ENCODE peak calls at places on chromosomes 6 and 20, in four cellular contexts. One of them, this sample, is unnamed.

GRCh38 chr20:24353135-24353694 is 116.2 kb upstream of the SYNDIG1 start:
- DNase-seq in uterus: no peak
- DNase-seq in body of pancreas: no peak
- DNase-seq in adrenal gland: no peak
- DNase-seq in this sample: no peak

GRCh38 chr6:41594326-41594725 is 43.9 kb upstream of the MDFI start:
- DNase-seq in uterus: no peak
- DNase-seq in body of pancreas: no peak
- DNase-seq in adrenal gland: no peak
- DNase-seq in this sample: no peak

GRCh38 chr6:34497411-34497810 is 31.5 kb downstream of the PACSIN1 start:
- DNase-seq in uterus: no peak
- DNase-seq in body of pancreas: no peak
- DNase-seq in adrenal gland: no peak
- DNase-seq in this sample: no peak

GRCh38 chr6:89818977-89819335 is 638 bp downstream of the MDN1 start:
- DNase-seq in uterus: no peak
- DNase-seq in body of pancreas: peak
- DNase-seq in adrenal gland: peak
- DNase-seq in this sample: no peak

GRCh38 chr20:33660685-33661058 is 1.5 kb upstream of the C20orf144 start:
- DNase-seq in uterus: no peak
- DNase-seq in body of pancreas: no peak
- DNase-seq in adrenal gland: no peak
- DNase-seq in this sample: no peak

GRCh38 chr6:35185302-35185681 is 28.5 kb upstream of the SCUBE3 start:
- DNase-seq in uterus: no peak
- DNase-seq in body of pancreas: no peak
- DNase-seq in adrenal gland: peak
- DNase-seq in this sample: peak

GRCh38 chr20:7505835-7506221 is 434.4 kb downstream of the HAO1 start:
- DNase-seq in uterus: no peak
- DNase-seq in body of pancreas: no peak
- DNase-seq in adrenal gland: no peak
- DNase-seq in this sample: no peak

GRCh38 chr6:155854787-155855186 is 399.1 kb upstream of the NOX3 start:
- DNase-seq in uterus: no peak
- DNase-seq in body of pancreas: no peak
- DNase-seq in adrenal gland: no peak
- DNase-seq in this sample: no peak

GRCh38 chr20:8388707-8389106 is 256.6 kb downstream of the PLCB1 start:
- DNase-seq in uterus: no peak
- DNase-seq in body of pancreas: no peak
- DNase-seq in adrenal gland: no peak
- DNase-seq in this sample: no peak

GRCh38 chr6:24397631-24398030 is 5.1 kb upstream of the MRS2 start:
- DNase-seq in uterus: no peak
- DNase-seq in body of pancreas: no peak
- DNase-seq in adrenal gland: no peak
- DNase-seq in this sample: no peak

GRCh38 chr20:53943522-53944291 is 126.7 kb downstream of the BCAS1 start:
- DNase-seq in uterus: no peak
- DNase-seq in body of pancreas: no peak
- DNase-seq in adrenal gland: peak
- DNase-seq in this sample: no peak

GRCh38 chr6:111184827-111185567 is 97.7 kb downstream of the SLC16A10 start:
- DNase-seq in uterus: no peak
- DNase-seq in body of pancreas: no peak
- DNase-seq in adrenal gland: no peak
- DNase-seq in this sample: no peak

GRCh38 chr6:101296184-101296583 is 97.3 kb upstream of the GRIK2 start:
- DNase-seq in uterus: no peak
- DNase-seq in body of pancreas: no peak
- DNase-seq in adrenal gland: no peak
- DNase-seq in this sample: no peak

GRCh38 chr6:104256547-104257144 is 603.1 kb downstream of the HACE1 start:
- DNase-seq in uterus: no peak
- DNase-seq in body of pancreas: no peak
- DNase-seq in adrenal gland: no peak
- DNase-seq in this sample: no peak

GRCh38 chr6:26401389-26401986 is 587 bp upstream of the BTN3A1 start:
- DNase-seq in uterus: no peak
- DNase-seq in body of pancreas: no peak
- DNase-seq in adrenal gland: no peak
- DNase-seq in this sample: no peak

GRCh38 chr6:152244998-152245630 is 392.0 kb downstream of the SYNE1 start:
- DNase-seq in uterus: no peak
- DNase-seq in body of pancreas: no peak
- DNase-seq in adrenal gland: no peak
- DNase-seq in this sample: no peak

GRCh38 chr20:10040070-10040970 is 5.5 kb downstream of the ANKEF1 start:
- DNase-seq in uterus: no peak
- DNase-seq in body of pancreas: no peak
- DNase-seq in adrenal gland: no peak
- DNase-seq in this sample: no peak

GRCh38 chr20:41046716-41047115 is 18.1 kb downstream of the TOP1 start:
- DNase-seq in uterus: no peak
- DNase-seq in body of pancreas: no peak
- DNase-seq in adrenal gland: no peak
- DNase-seq in this sample: no peak

GRCh38 chr20:53827996-53828672 is 234.5 kb upstream of the ZNF217 start:
- DNase-seq in uterus: no peak
- DNase-seq in body of pancreas: peak
- DNase-seq in adrenal gland: no peak
- DNase-seq in this sample: no peak

GRCh38 chr20:10540636-10541493 is 105.8 kb downstream of the SLX4IP start:
- DNase-seq in uterus: no peak
- DNase-seq in body of pancreas: no peak
- DNase-seq in adrenal gland: no peak
- DNase-seq in this sample: no peak

GRCh38 chr6:118285791-118286190 is 262.3 kb upstream of the PLN start:
- DNase-seq in uterus: no peak
- DNase-seq in body of pancreas: no peak
- DNase-seq in adrenal gland: no peak
- DNase-seq in this sample: no peak
- H3K27ac ChIP-seq in uterus: no peak
- H3K27ac ChIP-seq in body of pancreas: no peak
- H3K27ac ChIP-seq in adrenal gland: no peak
- H3K27ac ChIP-seq in this sample: no peak

GRCh38 chr6:149854532-149854931 is 9.6 kb downstream of the LRP11 start:
- DNase-seq in uterus: no peak
- DNase-seq in body of pancreas: no peak
- DNase-seq in adrenal gland: no peak
- DNase-seq in this sample: peak
- H3K27ac ChIP-seq in uterus: no peak
- H3K27ac ChIP-seq in body of pancreas: no peak
- H3K27ac ChIP-seq in adrenal gland: no peak
- H3K27ac ChIP-seq in this sample: peak

DNA sequence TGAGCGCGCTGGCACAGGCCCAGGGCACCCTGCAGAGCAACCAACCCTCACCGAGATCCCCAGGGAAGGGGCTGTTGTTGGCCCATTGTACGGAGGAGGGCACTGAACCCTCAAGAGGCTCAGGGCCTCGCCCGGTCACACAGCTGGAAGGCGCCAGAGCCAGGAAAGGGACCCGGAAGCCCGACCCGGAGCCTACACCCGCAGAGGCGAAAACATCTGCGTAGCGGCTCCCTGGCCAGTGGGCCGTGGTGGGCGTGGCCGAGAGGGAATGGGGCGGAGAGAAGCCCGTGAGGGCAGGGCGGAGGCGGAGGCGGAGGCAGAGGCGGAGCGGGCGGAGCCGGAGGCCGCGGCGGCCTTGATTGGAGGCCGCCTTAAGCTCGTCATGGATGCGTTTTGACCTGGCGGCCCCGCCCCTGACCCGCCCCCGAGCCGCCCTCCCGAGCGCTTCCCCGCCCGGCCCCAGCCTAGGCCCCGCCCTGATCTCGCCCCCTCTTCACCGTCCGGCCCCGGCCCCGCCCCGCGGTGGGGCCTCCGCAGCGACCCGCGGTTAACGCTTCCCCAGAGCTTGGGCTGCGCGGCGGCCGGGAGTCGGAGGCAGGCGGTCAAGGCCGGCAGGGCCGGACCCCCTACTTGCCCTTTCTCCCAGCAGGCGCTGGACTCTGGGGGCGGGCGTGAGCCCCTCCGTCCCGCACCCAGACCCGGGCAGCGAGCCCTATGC is 2.1 kb upstream of the MRGBP start:
- DNase-seq in uterus: peak
- DNase-seq in body of pancreas: peak
- DNase-seq in adrenal gland: peak
- DNase-seq in this sample: peak
- H3K27ac ChIP-seq in uterus: peak
- H3K27ac ChIP-seq in body of pancreas: peak
- H3K27ac ChIP-seq in adrenal gland: peak
- H3K27ac ChIP-seq in this sample: peak

GRCh38 chr6:168576388-168576787 is 135.4 kb downstream of the SMOC2 start:
- DNase-seq in uterus: no peak
- DNase-seq in body of pancreas: no peak
- DNase-seq in adrenal gland: no peak
- DNase-seq in this sample: no peak
- H3K27ac ChIP-seq in uterus: peak
- H3K27ac ChIP-seq in body of pancreas: no peak
- H3K27ac ChIP-seq in adrenal gland: no peak
- H3K27ac ChIP-seq in this sample: no peak

This sample was measured in stomach.